ENCODE peak calls at places on chromosomes 16 and 17, in nine cellular contexts. T is AG08395, V is iPS DF 19.7, S is HCT116, N is cortex of kidney, J is neural progenitor cell, K is progenitor cell of endocrine pancreas, C is AG09319, F is A549. X is an unnamed sample.

GRCh38 chr17:76816590-76817135 is 51.5 kb upstream of the MGAT5B start:
- DNase-seq in T (peak; percentile 68), V (peak; percentile 47), S (peak; percentile 63), N (no peak), J (peak; percentile 78), K (no peak), C (peak; percentile 4), F (peak; percentile 85), X (peak; percentile 63)

GRCh38 chr16:69105501-69106361 is at the start of gene HAS3:
- DNase-seq in T (peak; percentile 66), V (peak; percentile 86), S (peak; percentile 69), N (no peak), J (peak; percentile 91), K (peak; percentile 53), C (no peak), F (peak; percentile 81), X (peak; percentile 39)

GRCh38 chr17:47604268-47604927 is 45.3 kb upstream of the KPNB1 start:
- DNase-seq in T (no peak), V (no peak), S (no peak), N (no peak), J (no peak), K (no peak), C (peak; percentile 50), F (no peak), X (no peak)

GRCh38 chr16:57462209-57462977 is at the start of gene POLR2C:
- DNase-seq in T (peak; percentile 91), V (no peak), S (peak; percentile 72), N (no peak), J (peak; percentile 92), K (peak; percentile 89), C (peak; percentile 47), F (peak; percentile 85), X (peak; percentile 79)

GRCh38 chr17:64306850-64307463 is 43.9 kb upstream of the TEX2 start:
- DNase-seq in T (peak; percentile 76), V (no peak), S (peak; percentile 70), N (no peak), J (peak; percentile 74), K (peak; percentile 42), C (peak; percentile 52), F (peak; percentile 73), X (peak; percentile 72)

GRCh38 chr17:28949185-28950016 is 1.9 kb downstream of the PHF12 start:
- DNase-seq in T (no peak), V (no peak), S (no peak), N (no peak), J (peak; percentile 86), K (no peak), C (no peak), F (peak; percentile 48), X (no peak)

GRCh38 chr17:45346255-45347015 is 29.6 kb upstream of the MAP3K14 start:
- DNase-seq in T (peak; percentile 18), V (no peak), S (no peak), N (no peak), J (no peak), K (no peak), C (peak; percentile 8), F (no peak), X (no peak)

GRCh38 chr17:28526381-28526780 is 20.2 kb downstream of the FOXN1 start:
- DNase-seq in T (no peak), V (no peak), S (no peak), N (no peak), J (no peak), K (no peak), C (no peak), F (no peak), X (no peak)

GRCh38 chr16:526181-527014 is 1.1 kb upstream of the CAPN15 start:
- DNase-seq in T (no peak), V (no peak), S (no peak), N (no peak), J (peak; percentile 78), K (peak; percentile 35), C (no peak), F (no peak), X (no peak)

GRCh38 chr17:45770632-45771472 is 13.3 kb upstream of the CRHR1 start:
- DNase-seq in T (no peak), V (no peak), S (no peak), N (no peak), J (peak; percentile 90), K (no peak), C (no peak), F (no peak), X (no peak)

GRCh38 chr17:9409026-9409425 is 166.6 kb downstream of the STX8 start:
- DNase-seq in T (no peak), V (no peak), S (no peak), N (no peak), J (no peak), K (no peak), C (no peak), F (no peak), X (no peak)

GRCh38 chr17:82315703-82316358 is 1.6 kb downstream of the CD7 start:
- DNase-seq in T (no peak), V (no peak), S (no peak), N (no peak), J (peak; percentile 58), K (no peak), C (no peak), F (no peak), X (no peak)

GRCh38 chr16:10256855-10257641 is 74.8 kb upstream of the GRIN2A start:
- DNase-seq in T (peak; percentile 57), V (no peak), S (no peak), N (no peak), J (peak; percentile 72), K (no peak), C (no peak), F (peak; percentile 56), X (no peak)

GRCh38 chr17:81165246-81166032 is at the start of gene PVALEF:
- DNase-seq in T (no peak), V (no peak), S (no peak), N (no peak), J (peak; percentile 71), K (peak; percentile 48), C (no peak), F (peak; percentile 70), X (no peak)

GRCh38 chr16:85448557-85449194 is 164.4 kb upstream of the GSE1 start:
- DNase-seq in T (no peak), V (no peak), S (no peak), N (no peak), J (no peak), K (peak; percentile 80), C (no peak), F (no peak), X (no peak)

GRCh38 chr16:81486555-81487061 is 42.0 kb downstream of the CMIP start:
- DNase-seq in T (peak; percentile 86), V (no peak), S (no peak), N (no peak), J (no peak), K (no peak), C (peak; percentile 83), F (no peak), X (no peak)

GRCh38 chr16:55563797-55564196 is 2.7 kb upstream of the CAPNS2 start:
- DNase-seq in T (no peak), V (no peak), S (no peak), N (no peak), J (no peak), K (no peak), C (no peak), F (no peak), X (no peak)

GRCh38 chr16:3646348-3646920 is 8.1 kb upstream of the DNASE1 start:
- DNase-seq in T (no peak), V (no peak), S (peak; percentile 51), N (no peak), J (no peak), K (no peak), C (no peak), F (peak; percentile 80), X (no peak)

GRCh38 chr17:18320301-18320700 is 5.2 kb downstream of the SMCR8 start:
- DNase-seq in T (no peak), V (no peak), S (no peak), N (no peak), J (no peak), K (no peak), C (no peak), F (no peak), X (no peak)

GRCh38 chr17:35073991-35074627 is 10.6 kb upstream of the RFFL start:
- DNase-seq in T (no peak), V (no peak), S (no peak), N (no peak), J (no peak), K (no peak), C (no peak), F (no peak), X (no peak)

GRCh38 chr17:68103148-68103547 is 67.6 kb downstream of the KPNA2 start:
- DNase-seq in T (no peak), V (no peak), S (no peak), N (no peak), J (no peak), K (no peak), C (no peak), F (no peak), X (no peak)